ENCODE peak calls at places on chromosomes 7 and 10, in seven cellular contexts. One of them, this sample, is unnamed.

GRCh38 chr7:140982508-140982907 is 32.2 kb downstream of the MRPS33 start:
- DNase-seq in fibroblast of the aortic adventitia: no peak
- DNase-seq in astrocyte of the cerebellum: no peak
- DNase-seq in CD8-positive, alpha-beta memory T cell: no peak
- DNase-seq in retinal pigment epithelial cell: no peak
- DNase-seq in cardiac muscle cell: no peak
- DNase-seq in H1: no peak
- DNase-seq in this sample: peak; percentile 27

GRCh38 chr7:40315277-40315676 is 180.5 kb downstream of the SUGCT start:
- DNase-seq in fibroblast of the aortic adventitia: no peak
- DNase-seq in H1: no peak
- DNase-seq in astrocyte of the cerebellum: no peak
- DNase-seq in cardiac muscle cell: no peak
- DNase-seq in retinal pigment epithelial cell: no peak
- DNase-seq in CD8-positive, alpha-beta memory T cell: no peak
- DNase-seq in this sample: no peak

GRCh38 chr10:110533149-110533548 is 34.3 kb upstream of the SMC3 start:
- DNase-seq in cardiac muscle cell: peak; percentile 41
- DNase-seq in H1: no peak
- DNase-seq in CD8-positive, alpha-beta memory T cell: no peak
- DNase-seq in retinal pigment epithelial cell: no peak
- DNase-seq in fibroblast of the aortic adventitia: no peak
- DNase-seq in astrocyte of the cerebellum: no peak
- DNase-seq in this sample: no peak

GRCh38 chr10:131520206-131520605 is 208.7 kb upstream of the TCERG1L start:
- DNase-seq in H1: no peak
- DNase-seq in retinal pigment epithelial cell: no peak
- DNase-seq in cardiac muscle cell: no peak
- DNase-seq in astrocyte of the cerebellum: no peak
- DNase-seq in fibroblast of the aortic adventitia: no peak
- DNase-seq in CD8-positive, alpha-beta memory T cell: no peak
- DNase-seq in this sample: no peak

GRCh38 chr10:51783907-51784306 is 84.5 kb upstream of the CSTF2T start:
- DNase-seq in astrocyte of the cerebellum: no peak
- DNase-seq in cardiac muscle cell: no peak
- DNase-seq in fibroblast of the aortic adventitia: no peak
- DNase-seq in CD8-positive, alpha-beta memory T cell: no peak
- DNase-seq in retinal pigment epithelial cell: no peak
- DNase-seq in H1: no peak
- DNase-seq in this sample: no peak

GRCh38 chr10:73997479-73997805 is 474 bp upstream of the VCL start:
- DNase-seq in cardiac muscle cell: no peak
- DNase-seq in CD8-positive, alpha-beta memory T cell: no peak
- DNase-seq in H1: no peak
- DNase-seq in fibroblast of the aortic adventitia: no peak
- DNase-seq in retinal pigment epithelial cell: no peak
- DNase-seq in astrocyte of the cerebellum: no peak
- DNase-seq in this sample: peak; percentile 60

GRCh38 chr10:115761166-115761565 is 511.8 kb downstream of the GFRA1 start:
- DNase-seq in retinal pigment epithelial cell: no peak
- DNase-seq in CD8-positive, alpha-beta memory T cell: no peak
- DNase-seq in H1: no peak
- DNase-seq in astrocyte of the cerebellum: no peak
- DNase-seq in fibroblast of the aortic adventitia: no peak
- DNase-seq in cardiac muscle cell: no peak
- DNase-seq in this sample: no peak

GRCh38 chr7:140542226-140542625 is 62.9 kb upstream of the MKRN1 start:
- DNase-seq in CD8-positive, alpha-beta memory T cell: no peak
- DNase-seq in retinal pigment epithelial cell: no peak
- DNase-seq in fibroblast of the aortic adventitia: peak; percentile 79
- DNase-seq in H1: no peak
- DNase-seq in cardiac muscle cell: peak; percentile 87
- DNase-seq in astrocyte of the cerebellum: no peak
- DNase-seq in this sample: no peak

GRCh38 chr10:81978238-81978637 is 103.2 kb downstream of the NRG3 start:
- DNase-seq in astrocyte of the cerebellum: peak; percentile 35
- DNase-seq in H1: no peak
- DNase-seq in retinal pigment epithelial cell: peak; percentile 12
- DNase-seq in cardiac muscle cell: peak; percentile 33
- DNase-seq in fibroblast of the aortic adventitia: no peak
- DNase-seq in CD8-positive, alpha-beta memory T cell: no peak
- DNase-seq in this sample: peak; percentile 34

GRCh38 chr7:38502289-38502688 is 128.9 kb downstream of the AMPH start:
- DNase-seq in CD8-positive, alpha-beta memory T cell: no peak
- DNase-seq in astrocyte of the cerebellum: no peak
- DNase-seq in H1: no peak
- DNase-seq in retinal pigment epithelial cell: no peak
- DNase-seq in fibroblast of the aortic adventitia: no peak
- DNase-seq in cardiac muscle cell: no peak
- DNase-seq in this sample: no peak

GRCh38 chr7:44259547-44260457 is 59.0 kb downstream of the YKT6 start:
- DNase-seq in fibroblast of the aortic adventitia: peak; percentile 99
- DNase-seq in CD8-positive, alpha-beta memory T cell: no peak
- DNase-seq in H1: no peak
- DNase-seq in retinal pigment epithelial cell: peak; percentile 32
- DNase-seq in astrocyte of the cerebellum: peak; percentile 76
- DNase-seq in cardiac muscle cell: peak; percentile 99
- DNase-seq in this sample: no peak

GRCh38 chr7:49773939-49774458 is 561 bp downstream of the VWC2 start:
- DNase-seq in CD8-positive, alpha-beta memory T cell: no peak
- DNase-seq in retinal pigment epithelial cell: no peak
- DNase-seq in H1: no peak
- DNase-seq in cardiac muscle cell: no peak
- DNase-seq in fibroblast of the aortic adventitia: no peak
- DNase-seq in astrocyte of the cerebellum: no peak
- DNase-seq in this sample: no peak

GRCh38 chr7:155398944-155399343 is 59.0 kb upstream of the EN2 start:
- DNase-seq in H1: no peak
- DNase-seq in retinal pigment epithelial cell: no peak
- DNase-seq in fibroblast of the aortic adventitia: no peak
- DNase-seq in CD8-positive, alpha-beta memory T cell: no peak
- DNase-seq in cardiac muscle cell: no peak
- DNase-seq in astrocyte of the cerebellum: no peak
- DNase-seq in this sample: no peak

GRCh38 chr10:133168617-133169031 is 8.6 kb downstream of the KNDC1 start:
- DNase-seq in cardiac muscle cell: no peak
- DNase-seq in fibroblast of the aortic adventitia: no peak
- DNase-seq in CD8-positive, alpha-beta memory T cell: no peak
- DNase-seq in astrocyte of the cerebellum: no peak
- DNase-seq in retinal pigment epithelial cell: no peak
- DNase-seq in H1: no peak
- DNase-seq in this sample: no peak

GRCh38 chr7:22895491-22895890 is 72.8 kb upstream of the TOMM7 start:
- DNase-seq in H1: no peak
- DNase-seq in cardiac muscle cell: no peak
- DNase-seq in astrocyte of the cerebellum: no peak
- DNase-seq in fibroblast of the aortic adventitia: no peak
- DNase-seq in retinal pigment epithelial cell: no peak
- DNase-seq in CD8-positive, alpha-beta memory T cell: no peak
- DNase-seq in this sample: no peak

GRCh38 chr7:6221340-6222319 is 50.8 kb downstream of the CYTH3 start:
- DNase-seq in CD8-positive, alpha-beta memory T cell: no peak
- DNase-seq in astrocyte of the cerebellum: no peak
- DNase-seq in fibroblast of the aortic adventitia: no peak
- DNase-seq in retinal pigment epithelial cell: no peak
- DNase-seq in H1: no peak
- DNase-seq in cardiac muscle cell: peak; percentile 19
- DNase-seq in this sample: no peak
- H3K4me3 ChIP-seq in CD8-positive, alpha-beta memory T cell: no peak overlapping the region
- H3K4me3 ChIP-seq in astrocyte of the cerebellum: no peak overlapping the region
- H3K4me3 ChIP-seq in fibroblast of the aortic adventitia: no peak overlapping the region
- H3K4me3 ChIP-seq in retinal pigment epithelial cell: no peak overlapping the region
- H3K4me3 ChIP-seq in H1: no peak overlapping the region
- H3K4me3 ChIP-seq in cardiac muscle cell: no peak overlapping the region
- H3K4me3 ChIP-seq in this sample: no peak overlapping the region

GRCh38 chr7:36986429-36987362 is 262.4 kb upstream of the AOAH start:
- DNase-seq in astrocyte of the cerebellum: peak; percentile 12
- DNase-seq in fibroblast of the aortic adventitia: peak; percentile 50
- DNase-seq in H1: peak; percentile 41
- DNase-seq in CD8-positive, alpha-beta memory T cell: peak; percentile 46
- DNase-seq in retinal pigment epithelial cell: no peak
- DNase-seq in cardiac muscle cell: peak; percentile 58
- DNase-seq in this sample: peak; percentile 37
- H3K4me3 ChIP-seq in astrocyte of the cerebellum: no peak overlapping the region
- H3K4me3 ChIP-seq in fibroblast of the aortic adventitia: no peak overlapping the region
- H3K4me3 ChIP-seq in H1: no peak overlapping the region
- H3K4me3 ChIP-seq in CD8-positive, alpha-beta memory T cell: no peak overlapping the region
- H3K4me3 ChIP-seq in retinal pigment epithelial cell: no peak overlapping the region
- H3K4me3 ChIP-seq in cardiac muscle cell: no peak overlapping the region
- H3K4me3 ChIP-seq in this sample: no peak overlapping the region

DNA sequence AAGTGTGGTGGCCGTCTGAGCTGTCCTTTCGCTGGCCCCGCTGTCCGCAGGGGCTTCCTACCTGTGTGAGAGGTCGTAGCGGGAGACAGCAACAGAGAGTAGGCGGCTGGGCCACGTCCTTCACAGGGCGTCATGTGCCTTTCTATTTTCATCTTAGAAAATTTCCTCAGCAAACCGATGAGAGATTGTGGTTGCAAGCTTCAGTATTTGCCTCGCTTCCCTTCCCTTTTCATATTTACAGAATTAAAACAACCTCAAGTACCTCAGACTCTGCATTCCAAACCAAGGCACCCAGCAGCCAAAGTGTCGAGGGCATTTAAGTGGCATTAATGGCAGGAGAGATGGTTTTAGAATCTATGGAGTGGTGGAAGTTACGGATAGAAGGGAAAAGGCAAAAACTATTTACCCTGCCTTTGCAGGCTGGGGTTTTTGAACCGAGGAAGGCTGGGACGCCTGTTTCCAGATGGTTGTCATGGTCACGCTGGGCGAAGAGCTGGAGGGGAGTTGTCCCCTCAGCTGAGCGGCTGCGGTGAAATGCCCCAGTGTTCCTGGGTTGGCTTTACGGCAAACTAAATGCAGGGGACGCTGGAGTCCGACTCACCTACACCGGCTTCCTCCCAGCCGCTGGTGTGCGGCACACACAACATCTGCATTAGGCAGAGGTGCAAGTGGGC is 41.9 kb downstream of the WIPI2 start:
- DNase-seq in fibroblast of the aortic adventitia: no peak
- DNase-seq in astrocyte of the cerebellum: no peak
- DNase-seq in cardiac muscle cell: no peak
- DNase-seq in H1: no peak
- DNase-seq in retinal pigment epithelial cell: no peak
- DNase-seq in CD8-positive, alpha-beta memory T cell: no peak
- DNase-seq in this sample: no peak
- H3K4me3 ChIP-seq in fibroblast of the aortic adventitia: no peak overlapping the region
- H3K4me3 ChIP-seq in astrocyte of the cerebellum: no peak overlapping the region
- H3K4me3 ChIP-seq in cardiac muscle cell: no peak overlapping the region
- H3K4me3 ChIP-seq in H1: no peak overlapping the region
- H3K4me3 ChIP-seq in retinal pigment epithelial cell: no peak overlapping the region
- H3K4me3 ChIP-seq in CD8-positive, alpha-beta memory T cell: no peak overlapping the region
- H3K4me3 ChIP-seq in this sample: no peak overlapping the region

GRCh38 chr7:27138987-27139334 is 4.5 kb downstream of the HOXA5 start:
- DNase-seq in retinal pigment epithelial cell: no peak
- DNase-seq in astrocyte of the cerebellum: no peak
- DNase-seq in H1: no peak
- DNase-seq in CD8-positive, alpha-beta memory T cell: no peak
- DNase-seq in fibroblast of the aortic adventitia: no peak
- DNase-seq in cardiac muscle cell: no peak
- DNase-seq in this sample: no peak
- H3K4me3 ChIP-seq in retinal pigment epithelial cell: no peak overlapping the region
- H3K4me3 ChIP-seq in astrocyte of the cerebellum: no peak overlapping the region
- H3K4me3 ChIP-seq in H1: no peak overlapping the region
- H3K4me3 ChIP-seq in CD8-positive, alpha-beta memory T cell: no peak overlapping the region
- H3K4me3 ChIP-seq in fibroblast of the aortic adventitia: no peak overlapping the region
- H3K4me3 ChIP-seq in cardiac muscle cell: no peak overlapping the region
- H3K4me3 ChIP-seq in this sample: no peak overlapping the region

DNA sequence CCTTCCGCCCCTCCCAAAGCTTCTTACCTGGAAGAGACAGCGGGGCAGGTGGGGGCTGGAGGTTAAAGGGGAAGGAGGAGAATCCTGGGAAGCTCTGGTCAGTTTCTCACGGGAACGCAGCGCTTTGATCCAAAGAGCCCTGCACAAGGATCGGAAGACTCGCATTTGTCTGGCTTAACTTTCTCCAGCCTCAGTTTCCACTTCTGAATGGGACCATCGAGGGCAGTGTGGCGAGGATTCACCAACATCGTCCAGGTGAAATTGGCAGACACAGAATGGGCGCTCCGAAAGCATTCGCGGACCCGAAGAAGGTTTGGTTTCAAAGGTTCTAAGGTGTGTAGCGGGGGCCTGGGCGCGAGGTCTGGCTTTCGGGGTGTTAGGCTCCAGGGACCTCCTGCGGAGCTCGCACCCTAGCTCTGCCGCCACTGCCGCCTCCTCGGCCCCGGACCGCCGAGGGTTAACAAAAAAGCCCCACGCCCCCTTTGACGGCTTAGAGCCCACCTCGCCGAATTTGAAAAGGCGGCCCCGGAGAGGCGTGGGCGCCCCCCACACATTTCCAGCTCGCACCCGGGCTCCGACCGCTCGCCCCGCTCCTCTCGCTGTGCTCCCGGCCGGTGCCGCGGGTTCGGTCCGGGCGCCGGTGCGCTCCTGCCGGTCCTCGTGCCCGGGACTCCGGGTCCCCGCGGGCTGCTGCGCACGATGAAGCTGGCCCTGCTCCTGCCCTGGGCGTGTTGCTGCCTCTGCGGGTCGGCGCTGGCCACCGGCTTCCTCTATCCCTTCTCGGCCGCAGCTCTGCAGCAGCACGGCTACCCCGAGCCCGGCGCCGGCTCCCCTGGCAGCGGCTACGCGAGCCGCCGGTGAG is at the start of gene COL26A1:
- DNase-seq in CD8-positive, alpha-beta memory T cell: no peak
- DNase-seq in retinal pigment epithelial cell: no peak
- DNase-seq in H1: no peak
- DNase-seq in cardiac muscle cell: peak; percentile 29
- DNase-seq in fibroblast of the aortic adventitia: no peak
- DNase-seq in astrocyte of the cerebellum: no peak
- DNase-seq in this sample: no peak
- H3K4me3 ChIP-seq in CD8-positive, alpha-beta memory T cell: peak within 1 kb of the TSS; percentile 45
- H3K4me3 ChIP-seq in retinal pigment epithelial cell: peak within 1 kb of the TSS; percentile 52
- H3K4me3 ChIP-seq in H1: peak within 1 kb of the TSS; percentile 81
- H3K4me3 ChIP-seq in cardiac muscle cell: peak within 1 kb of the TSS; percentile 46
- H3K4me3 ChIP-seq in fibroblast of the aortic adventitia: peak within 1 kb of the TSS; percentile 44
- H3K4me3 ChIP-seq in astrocyte of the cerebellum: peak within 1 kb of the TSS; percentile 40
- H3K4me3 ChIP-seq in this sample: no peak within 1 kb of the TSS

DNA sequence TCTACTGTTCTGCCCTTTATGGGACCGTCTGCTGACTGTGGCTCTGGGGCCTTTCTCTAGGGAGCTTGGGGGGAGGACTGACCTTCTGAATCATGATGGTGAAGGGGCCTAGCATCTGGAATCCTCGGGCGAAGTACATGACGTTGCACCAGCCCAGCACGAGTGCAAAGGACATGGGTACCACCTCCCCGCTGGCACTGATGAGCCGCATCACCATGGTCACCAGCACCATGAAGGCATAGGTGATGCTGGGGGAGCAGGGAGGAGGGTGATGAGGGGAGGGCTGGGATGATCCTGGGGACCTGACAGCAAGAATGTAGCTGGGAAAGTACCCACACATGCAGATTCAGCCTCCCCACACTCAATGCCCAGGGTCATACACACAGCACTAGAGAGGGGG is 11.1 kb downstream of the TRPV6 start:
- DNase-seq in fibroblast of the aortic adventitia: no peak
- DNase-seq in CD8-positive, alpha-beta memory T cell: no peak
- DNase-seq in retinal pigment epithelial cell: no peak
- DNase-seq in cardiac muscle cell: no peak
- DNase-seq in H1: no peak
- DNase-seq in astrocyte of the cerebellum: no peak
- DNase-seq in this sample: no peak
- H3K4me3 ChIP-seq in fibroblast of the aortic adventitia: no peak overlapping the region
- H3K4me3 ChIP-seq in CD8-positive, alpha-beta memory T cell: no peak overlapping the region
- H3K4me3 ChIP-seq in retinal pigment epithelial cell: no peak overlapping the region
- H3K4me3 ChIP-seq in cardiac muscle cell: no peak overlapping the region
- H3K4me3 ChIP-seq in H1: no peak overlapping the region
- H3K4me3 ChIP-seq in astrocyte of the cerebellum: no peak overlapping the region
- H3K4me3 ChIP-seq in this sample: no peak overlapping the region